ENCODE peak calls at places on chromosomes 7 and 10, in six cellular contexts. L is foreskin keratinocyte, T is aorta, F is heart right ventricle, M is psoas muscle, U is SJSA1. W is an unnamed sample.

GRCh38 chr7:70735313-70735712 is 396.6 kb upstream of the GALNT17 start:
- DNase-seq in L (no peak), T (peak; percentile 54), F (no peak), M (no peak), U (no peak), W (no peak)

GRCh38 chr10:117168135-117168674 is 29.1 kb upstream of the KCNK18 start:
- DNase-seq in L (peak; percentile 25), T (peak; percentile 89), F (peak; percentile 13), M (peak; percentile 62), U (peak; percentile 55), W (peak; percentile 83)

GRCh38 chr7:136018104-136018503 is 40.9 kb upstream of the MTPN start:
- DNase-seq in L (peak; percentile 39), T (no peak), F (no peak), M (no peak), U (no peak), W (no peak)

GRCh38 chr7:91264924-91265681 is 870 bp downstream of the FZD1 start:
- DNase-seq in L (peak; percentile 73), T (peak; percentile 86), F (peak; percentile 19), M (peak; percentile 48), U (no peak), W (peak; percentile 41)

GRCh38 chr10:110460111-110460809 is 37.4 kb upstream of the DUSP5 start:
- DNase-seq in L (no peak), T (no peak), F (peak; percentile 34), M (peak; percentile 25), U (peak; percentile 87), W (no peak)

GRCh38 chr7:17139081-17139480 is 159.4 kb upstream of the AHR start:
- DNase-seq in L (no peak), T (no peak), F (no peak), M (no peak), U (no peak), W (no peak)

GRCh38 chr10:27433976-27434375 is 70.1 kb upstream of the RAB18 start:
- DNase-seq in L (peak; percentile 71), T (no peak), F (no peak), M (no peak), U (no peak), W (peak; percentile 59)

GRCh38 chr10:86657396-86658011 is 3.2 kb downstream of the OPN4 start:
- DNase-seq in L (no peak), T (peak; percentile 63), F (peak; percentile 24), M (no peak), U (no peak), W (no peak)

GRCh38 chr10:73797324-73798025 is 12.1 kb downstream of the ZSWIM8 start:
- DNase-seq in L (no peak), T (peak; percentile 66), F (no peak), M (no peak), U (no peak), W (no peak)

GRCh38 chr10:42836096-42836495 is 53.5 kb downstream of the BMS1 start:
- DNase-seq in L (no peak), T (no peak), F (no peak), M (no peak), U (no peak), W (no peak)

GRCh38 chr7:101319401-101319800 is 2.2 kb downstream of the IFT22 start:
- DNase-seq in L (no peak), T (no peak), F (no peak), M (no peak), U (no peak), W (no peak)

DNA sequence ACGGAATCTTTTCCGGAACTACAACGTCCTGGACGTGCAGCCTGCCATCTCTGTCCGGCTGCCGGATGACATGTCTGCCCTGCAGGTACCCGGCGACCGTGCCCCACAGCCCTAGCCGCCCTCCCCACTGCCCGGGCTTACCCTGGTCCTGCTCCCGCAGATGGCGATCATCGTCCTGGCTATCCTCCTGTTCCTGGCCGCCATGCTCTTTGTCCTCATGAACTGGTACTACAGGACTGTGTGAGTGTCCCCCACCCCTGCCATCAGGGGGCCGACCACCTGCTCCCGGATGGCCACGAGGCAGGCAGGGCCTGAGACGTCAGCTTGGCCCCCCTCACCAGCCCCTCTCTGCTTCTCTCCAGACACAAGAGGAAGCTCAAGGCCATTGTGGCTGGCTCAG is 38.0 kb upstream of the VSIR start:
- DNase-seq in L (no peak), T (no peak), F (no peak), M (no peak), U (no peak), W (no peak)
- H3K27ac ChIP-seq in L (no peak overlapping the region), T (no peak overlapping the region), F (no peak overlapping the region), M (no peak overlapping the region), U (no peak overlapping the region), W (no peak overlapping the region)

DNA sequence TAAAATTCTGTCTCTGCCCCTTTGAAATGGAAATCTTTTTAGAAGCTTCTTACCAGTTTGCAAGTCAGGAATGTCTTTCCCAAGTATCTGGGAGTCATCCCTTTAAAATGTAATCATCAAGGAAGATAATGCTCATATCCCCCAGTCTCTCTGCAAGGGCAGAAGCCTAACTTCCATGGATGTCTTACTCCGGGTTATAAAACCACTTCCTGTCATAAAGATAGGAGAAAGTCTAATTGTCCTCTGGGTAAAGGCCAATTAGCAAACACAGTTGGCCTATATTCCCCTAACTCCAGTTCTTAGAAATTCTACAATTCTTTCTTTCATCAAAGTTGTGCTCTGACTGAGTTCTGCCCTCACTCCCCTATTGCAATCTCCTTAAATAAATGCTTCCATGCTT is 1631.5 kb upstream of the LRRTM3 start:
- DNase-seq in L (no peak), T (no peak), F (no peak), M (no peak), U (no peak), W (no peak)
- H3K27ac ChIP-seq in L (no peak overlapping the region), T (no peak overlapping the region), F (no peak overlapping the region), M (no peak overlapping the region), U (no peak overlapping the region), W (no peak overlapping the region)

DNA sequence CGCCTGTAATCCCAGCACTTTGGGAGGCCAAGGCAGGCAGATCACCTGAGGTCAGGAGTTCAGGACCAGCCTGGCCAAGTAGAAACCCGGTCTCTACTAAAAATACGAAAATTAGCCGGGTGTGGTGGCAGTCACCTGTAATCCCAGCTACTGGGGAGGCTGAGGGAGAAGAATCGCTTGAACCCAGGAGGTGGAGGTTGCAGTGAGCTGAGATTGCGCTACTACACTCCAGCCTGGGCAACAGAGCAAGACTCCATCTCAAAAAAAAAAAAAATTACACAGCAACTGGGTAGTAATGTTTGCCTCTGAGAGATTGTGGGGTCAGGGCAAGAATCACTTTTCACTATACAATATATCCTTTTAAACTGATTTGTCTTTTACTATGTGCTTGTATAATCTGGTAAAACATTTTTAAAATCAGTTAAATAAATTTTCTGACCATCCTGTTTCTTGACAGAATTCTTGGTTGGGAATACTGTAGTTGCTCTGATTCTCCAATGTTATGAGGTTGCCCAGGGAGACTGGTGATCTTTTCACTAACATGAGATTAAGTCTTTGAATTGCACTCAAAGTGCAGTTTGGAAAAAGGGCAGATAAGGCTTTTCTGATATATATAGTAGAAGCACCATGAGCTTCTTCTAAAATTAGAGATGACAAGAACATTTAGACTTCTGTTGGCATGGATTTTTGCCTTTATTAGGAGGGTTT is 1.5 kb downstream of the ENTPD7 start:
- DNase-seq in L (no peak), T (no peak), F (no peak), M (no peak), U (no peak), W (no peak)
- H3K27ac ChIP-seq in L (peak overlapping the region; percentile 91), T (no peak overlapping the region), F (no peak overlapping the region), M (no peak overlapping the region), U (peak overlapping the region; percentile 49), W (peak overlapping the region; percentile 72)

GRCh38 chr7:43583424-43584199 is 704 bp downstream of the STK17A start:
- DNase-seq in L (peak; percentile 32), T (peak; percentile 92), F (peak; percentile 69), M (peak; percentile 64), U (peak; percentile 72), W (no peak)

GRCh38 chr7:43586251-43586900 is 3.5 kb downstream of the STK17A start:
- DNase-seq in L (peak; percentile 91), T (no peak), F (no peak), M (no peak), U (no peak), W (peak; percentile 79)

GRCh38 chr7:43584200-43584586 is 1.3 kb downstream of the STK17A start:
- DNase-seq in L (peak; percentile 47), T (no peak), F (peak; percentile 29), M (peak; percentile 30), U (no peak), W (no peak)

GRCh38 chr7:43582503-43583423 is at the start of gene STK17A:
- DNase-seq in L (peak; percentile 77), T (peak; percentile 98), F (peak; percentile 91), M (peak; percentile 92), U (peak; percentile 86), W (peak; percentile 95)

DNA sequence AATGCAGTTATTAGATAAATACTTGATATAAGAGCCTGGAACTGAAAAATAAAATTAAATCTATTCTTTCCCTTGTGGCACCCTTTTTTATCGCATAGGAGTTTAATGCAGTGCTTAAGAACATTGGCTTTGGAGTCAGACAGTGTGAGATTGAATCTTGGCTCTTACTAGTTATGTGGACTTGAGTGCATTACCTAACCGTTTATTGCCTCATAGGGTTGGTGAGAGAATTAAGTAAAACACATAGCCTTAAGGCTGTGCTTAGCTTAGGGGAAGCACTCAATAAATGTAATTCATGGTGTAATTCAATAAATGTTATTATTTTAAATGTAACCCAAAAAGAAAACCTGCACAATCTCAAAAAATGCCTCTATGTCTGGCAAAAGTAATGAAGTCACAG is 2.6 kb downstream of the STK17A start:
- DNase-seq in L (peak; percentile 53), T (no peak), F (no peak), M (no peak), U (no peak), W (no peak)
- H3K27ac ChIP-seq in L (peak overlapping the region; percentile 27), T (no peak overlapping the region), F (no peak overlapping the region), M (no peak overlapping the region), U (no peak overlapping the region), W (no peak overlapping the region)

DNA sequence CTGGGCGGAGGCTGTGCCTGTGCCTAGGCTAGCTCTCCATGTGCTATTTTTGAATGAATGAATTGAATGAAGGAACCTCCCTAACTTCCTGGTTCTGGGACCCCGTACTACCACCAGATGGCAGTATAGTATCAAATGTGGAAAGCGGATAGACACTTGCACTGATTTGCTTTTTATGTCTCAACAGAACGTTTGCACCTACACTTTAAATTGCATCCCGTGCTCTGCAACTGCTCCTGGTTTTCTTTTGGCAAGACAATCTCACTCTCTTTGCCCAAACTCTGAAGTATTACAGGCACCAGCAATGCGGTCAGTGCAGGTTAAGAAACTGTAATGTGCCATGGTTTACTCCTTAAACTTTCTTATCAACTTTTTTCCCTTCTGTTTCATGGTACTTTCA is 6.5 kb downstream of the FZD8 start:
- DNase-seq in L (peak; percentile 63), T (no peak), F (peak; percentile 48), M (no peak), U (peak; percentile 66), W (peak; percentile 44)
- H3K27ac ChIP-seq in L (no peak overlapping the region), T (no peak overlapping the region), F (no peak overlapping the region), M (no peak overlapping the region), U (no peak overlapping the region), W (no peak overlapping the region)

DNA sequence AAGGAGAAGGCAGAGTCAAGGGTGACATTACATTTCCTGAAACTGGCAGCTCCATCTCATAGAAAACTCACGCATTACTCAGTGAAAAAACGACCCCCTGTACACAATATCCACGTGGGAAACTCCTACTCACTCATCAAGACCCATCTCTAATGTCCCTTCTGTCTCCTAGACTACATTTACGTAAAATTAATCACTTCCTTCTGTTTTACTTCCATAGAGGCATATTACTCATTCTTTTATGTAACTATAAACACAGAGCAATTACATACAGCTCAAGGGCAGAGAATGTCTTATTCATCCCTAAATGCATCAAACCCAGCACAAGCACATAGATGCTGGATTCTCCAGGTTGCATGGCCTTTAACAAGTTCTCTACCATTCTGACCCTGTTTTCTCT is 281.8 kb downstream of the KCNMA1 start:
- DNase-seq in L (peak; percentile 94), T (no peak), F (no peak), M (no peak), U (no peak), W (peak; percentile 89)
- H3K27ac ChIP-seq in L (peak overlapping the region; percentile 83), T (no peak overlapping the region), F (no peak overlapping the region), M (no peak overlapping the region), U (peak overlapping the region; percentile 86), W (no peak overlapping the region)

W was measured in RWPE1.